ENCODE peak calls at places on chromosome 1, in eight cellular contexts. One of them, this sample, is unnamed.

GRCh38 chr1:156592158-156592909 is 758 bp downstream of the NAXE start:
- DNase-seq in AG08395: no peak
- DNase-seq in cardiac fibroblast: no peak
- DNase-seq in HEK293T: no peak
- DNase-seq in CD4-positive, alpha-beta T cell: no peak
- DNase-seq in endothelial cell: no peak
- DNase-seq in GF-D8: no peak
- DNase-seq in stimulated activated CD4-positive, alpha-beta T cell treated with anti-CD3 and anti-CD28 coated beads, Interleukin-4, amount 100 ng/mL, for 48 hours: no peak
- DNase-seq in this sample: no peak

GRCh38 chr1:203525685-203526084 is 31.7 kb downstream of the OPTC start:
- DNase-seq in AG08395: no peak
- DNase-seq in cardiac fibroblast: no peak
- DNase-seq in HEK293T: no peak
- DNase-seq in CD4-positive, alpha-beta T cell: no peak
- DNase-seq in endothelial cell: no peak
- DNase-seq in GF-D8: no peak
- DNase-seq in stimulated activated CD4-positive, alpha-beta T cell treated with anti-CD3 and anti-CD28 coated beads, Interleukin-4, amount 100 ng/mL, for 48 hours: no peak
- DNase-seq in this sample: no peak

GRCh38 chr1:51584021-51584420 is 32.9 kb upstream of the OSBPL9 start:
- DNase-seq in AG08395: no peak
- DNase-seq in cardiac fibroblast: no peak
- DNase-seq in HEK293T: no peak
- DNase-seq in CD4-positive, alpha-beta T cell: no peak
- DNase-seq in endothelial cell: no peak
- DNase-seq in GF-D8: no peak
- DNase-seq in stimulated activated CD4-positive, alpha-beta T cell treated with anti-CD3 and anti-CD28 coated beads, Interleukin-4, amount 100 ng/mL, for 48 hours: no peak
- DNase-seq in this sample: no peak

GRCh38 chr1:234721476-234722266 is 111.7 kb upstream of the IRF2BP2 start:
- DNase-seq in AG08395: peak; percentile 74
- DNase-seq in cardiac fibroblast: peak; percentile 91
- DNase-seq in HEK293T: no peak
- DNase-seq in CD4-positive, alpha-beta T cell: no peak
- DNase-seq in endothelial cell: no peak
- DNase-seq in GF-D8: peak; percentile 48
- DNase-seq in stimulated activated CD4-positive, alpha-beta T cell treated with anti-CD3 and anti-CD28 coated beads, Interleukin-4, amount 100 ng/mL, for 48 hours: no peak
- DNase-seq in this sample: peak; percentile 72

GRCh38 chr1:87236585-87236984 is 92.1 kb upstream of the LMO4 start:
- DNase-seq in AG08395: no peak
- DNase-seq in cardiac fibroblast: no peak
- DNase-seq in HEK293T: no peak
- DNase-seq in CD4-positive, alpha-beta T cell: no peak
- DNase-seq in endothelial cell: no peak
- DNase-seq in GF-D8: no peak
- DNase-seq in stimulated activated CD4-positive, alpha-beta T cell treated with anti-CD3 and anti-CD28 coated beads, Interleukin-4, amount 100 ng/mL, for 48 hours: no peak
- DNase-seq in this sample: no peak

GRCh38 chr1:185719021-185719420 is 15.2 kb upstream of the HMCN1 start:
- DNase-seq in AG08395: peak; percentile 88
- DNase-seq in cardiac fibroblast: peak; percentile 93
- DNase-seq in HEK293T: peak; percentile 57
- DNase-seq in CD4-positive, alpha-beta T cell: no peak
- DNase-seq in endothelial cell: peak; percentile 24
- DNase-seq in GF-D8: no peak
- DNase-seq in stimulated activated CD4-positive, alpha-beta T cell treated with anti-CD3 and anti-CD28 coated beads, Interleukin-4, amount 100 ng/mL, for 48 hours: no peak
- DNase-seq in this sample: peak; percentile 75

GRCh38 chr1:55559111-55559510 is 343.9 kb upstream of the USP24 start:
- DNase-seq in AG08395: peak; percentile 15
- DNase-seq in cardiac fibroblast: peak; percentile 26
- DNase-seq in HEK293T: no peak
- DNase-seq in CD4-positive, alpha-beta T cell: no peak
- DNase-seq in endothelial cell: no peak
- DNase-seq in GF-D8: no peak
- DNase-seq in stimulated activated CD4-positive, alpha-beta T cell treated with anti-CD3 and anti-CD28 coated beads, Interleukin-4, amount 100 ng/mL, for 48 hours: no peak
- DNase-seq in this sample: peak; percentile 31

GRCh38 chr1:167491586-167492408 is 26.5 kb downstream of the CD247 start:
- DNase-seq in AG08395: no peak
- DNase-seq in cardiac fibroblast: no peak
- DNase-seq in HEK293T: no peak
- DNase-seq in CD4-positive, alpha-beta T cell: no peak
- DNase-seq in endothelial cell: no peak
- DNase-seq in GF-D8: no peak
- DNase-seq in stimulated activated CD4-positive, alpha-beta T cell treated with anti-CD3 and anti-CD28 coated beads, Interleukin-4, amount 100 ng/mL, for 48 hours: no peak
- DNase-seq in this sample: no peak

GRCh38 chr1:201715351-201715750 is 113.6 kb upstream of the IPO9 start:
- DNase-seq in AG08395: no peak
- DNase-seq in cardiac fibroblast: no peak
- DNase-seq in HEK293T: no peak
- DNase-seq in CD4-positive, alpha-beta T cell: no peak
- DNase-seq in endothelial cell: no peak
- DNase-seq in GF-D8: no peak
- DNase-seq in stimulated activated CD4-positive, alpha-beta T cell treated with anti-CD3 and anti-CD28 coated beads, Interleukin-4, amount 100 ng/mL, for 48 hours: no peak
- DNase-seq in this sample: no peak

GRCh38 chr1:167714851-167715652 is 6.7 kb upstream of the MPZL1 start:
- DNase-seq in AG08395: peak; percentile 81
- DNase-seq in cardiac fibroblast: peak; percentile 94
- DNase-seq in HEK293T: peak; percentile 77
- DNase-seq in CD4-positive, alpha-beta T cell: peak; percentile 80
- DNase-seq in endothelial cell: peak; percentile 88
- DNase-seq in GF-D8: peak; percentile 76
- DNase-seq in stimulated activated CD4-positive, alpha-beta T cell treated with anti-CD3 and anti-CD28 coated beads, Interleukin-4, amount 100 ng/mL, for 48 hours: peak; percentile 91
- DNase-seq in this sample: peak; percentile 77

GRCh38 chr1:46289976-46290375 is 13.4 kb downstream of the LRRC41 start:
- DNase-seq in AG08395: no peak
- DNase-seq in cardiac fibroblast: no peak
- DNase-seq in HEK293T: no peak
- DNase-seq in CD4-positive, alpha-beta T cell: no peak
- DNase-seq in endothelial cell: no peak
- DNase-seq in GF-D8: no peak
- DNase-seq in stimulated activated CD4-positive, alpha-beta T cell treated with anti-CD3 and anti-CD28 coated beads, Interleukin-4, amount 100 ng/mL, for 48 hours: no peak
- DNase-seq in this sample: no peak

GRCh38 chr1:82453511-82454185 is 652.9 kb downstream of the ADGRL2 start:
- DNase-seq in AG08395: no peak
- DNase-seq in cardiac fibroblast: no peak
- DNase-seq in HEK293T: no peak
- DNase-seq in CD4-positive, alpha-beta T cell: no peak
- DNase-seq in endothelial cell: no peak
- DNase-seq in GF-D8: no peak
- DNase-seq in stimulated activated CD4-positive, alpha-beta T cell treated with anti-CD3 and anti-CD28 coated beads, Interleukin-4, amount 100 ng/mL, for 48 hours: no peak
- DNase-seq in this sample: no peak